ENCODE peak calls at places on chromosomes 3 and 15, in seven cellular contexts. D is GM04504; V is right atrium auricular region; N is GM20000; W is AML-193; Z is activated CD4-positive, alpha-beta T cell treated with anti-CD3 and anti-CD28 coated beads for 4 hours; K is T-cell. L is an unnamed sample.

GRCh38 chr15:90031231-90031791 is 30.2 kb downstream of the ZNF710 start:
- DNase-seq in D (peak), V (no peak), N (peak), W (peak), Z (no peak), K (no peak), L (peak)

GRCh38 chr3:123582315-123582714 is 2.5 kb downstream of the HACD2 start:
- DNase-seq in D (no peak), V (no peak), N (no peak), W (no peak), Z (no peak), K (no peak), L (no peak)

GRCh38 chr3:194404365-194405140 is 5.5 kb upstream of the GP5 start:
- DNase-seq in D (no peak), V (no peak), N (peak), W (peak), Z (peak), K (peak), L (no peak)

GRCh38 chr3:36248374-36248773 is 131.9 kb upstream of the STAC start:
- DNase-seq in D (no peak), V (no peak), N (no peak), W (no peak), Z (no peak), K (no peak), L (no peak)

GRCh38 chr3:145780301-145780700 is 380.7 kb downstream of the PLOD2 start:
- DNase-seq in D (no peak), V (no peak), N (no peak), W (no peak), Z (no peak), K (no peak), L (no peak)

GRCh38 chr15:56327721-56328502 is 37.3 kb upstream of the TEX9 start:
- DNase-seq in D (no peak), V (no peak), N (no peak), W (no peak), Z (no peak), K (no peak), L (no peak)

GRCh38 chr3:42501321-42501680 is 1.1 kb upstream of the VIPR1 start:
- DNase-seq in D (no peak), V (peak), N (no peak), W (no peak), Z (no peak), K (no peak), L (no peak)

GRCh38 chr15:75659928-75660645 is 12.4 kb downstream of the SNX33 start:
- DNase-seq in D (no peak), V (no peak), N (no peak), W (no peak), Z (no peak), K (no peak), L (no peak)

GRCh38 chr3:114451561-114452018 is 157.8 kb downstream of the TIGIT start:
- DNase-seq in D (no peak), V (no peak), N (no peak), W (no peak), Z (no peak), K (no peak), L (no peak)

GRCh38 chr3:49799761-49800160 is at the start of gene CDHR4:
- DNase-seq in D (peak), V (peak), N (no peak), W (no peak), Z (no peak), K (no peak), L (no peak)

GRCh38 chr3:16311960-16312451 is 47.0 kb downstream of the OXNAD1 start:
- DNase-seq in D (no peak), V (peak), N (peak), W (peak), Z (no peak), K (peak), L (no peak)